ENCODE peak calls at places on chromosome 9, in four cellular contexts. J is H1, N is IMR-90, P is H9. W is an unnamed sample.

GRCh38 chr9:109269839-109270238 is 51.0 kb downstream of the EPB41L4B start:
- DNase-seq in J (no peak), N (no peak), P (no peak), W (no peak)

GRCh38 chr9:108786756-108787663 is 68.8 kb downstream of the ACTL7B start:
- DNase-seq in J (no peak), N (peak), P (no peak), W (peak)

GRCh38 chr9:136531186-136531903 is 14.5 kb downstream of the NOTCH1 start:
- DNase-seq in J (no peak), N (no peak), P (no peak), W (no peak)

GRCh38 chr9:87816041-87816440 is 66.6 kb upstream of the SPATA31E1 start:
- DNase-seq in J (no peak), N (peak), P (no peak), W (no peak)

GRCh38 chr9:111902396-111903147 is 6.0 kb downstream of the UGCG start:
- DNase-seq in J (no peak), N (peak), P (no peak), W (no peak)

GRCh38 chr9:80208662-80209061 is 636.9 kb downstream of the TLE4 start:
- DNase-seq in J (no peak), N (no peak), P (no peak), W (no peak)

GRCh38 chr9:35935261-35935660 is 22.7 kb downstream of the OR2S2 start:
- DNase-seq in J (no peak), N (peak), P (no peak), W (no peak)

GRCh38 chr9:36543916-36544315 is 28.8 kb upstream of the MELK start:
- DNase-seq in J (no peak), N (no peak), P (no peak), W (no peak)

GRCh38 chr9:83441390-83441789 is 96.8 kb downstream of the FRMD3 start:
- DNase-seq in J (no peak), N (no peak), P (no peak), W (no peak)

GRCh38 chr9:99832558-99832864 is 10.8 kb downstream of the NR4A3 start:
- DNase-seq in J (no peak), N (no peak), P (no peak), W (no peak)

GRCh38 chr9:37921168-37921510 is 17.2 kb upstream of the SLC25A51 start:
- DNase-seq in J (no peak), N (no peak), P (no peak), W (no peak)

GRCh38 chr9:105637787-105638395 is 24.4 kb upstream of the TAL2 start:
- DNase-seq in J (no peak), N (peak), P (no peak), W (peak)

GRCh38 chr9:73536403-73536802 is 384.7 kb downstream of the ANXA1 start:
- DNase-seq in J (no peak), N (no peak), P (no peak), W (peak)

GRCh38 chr9:133869674-133870419 is 122.3 kb downstream of the VAV2 start:
- DNase-seq in J (no peak), N (no peak), P (no peak), W (peak)

GRCh38 chr9:98851730-98852462 is 44.4 kb downstream of the GALNT12 start:
- DNase-seq in J (no peak), N (peak), P (no peak), W (peak)

GRCh38 chr9:116555556-116556180 is 131.4 kb upstream of the TRIM32 start:
- DNase-seq in J (no peak), N (no peak), P (no peak), W (no peak)

GRCh38 chr9:111731916-111732315 is 62.8 kb downstream of the SHOC1 start:
- DNase-seq in J (no peak), N (peak), P (no peak), W (no peak)

GRCh38 chr9:87640385-87640795 is 85.5 kb upstream of the CTSL start:
- DNase-seq in J (no peak), N (peak), P (no peak), W (no peak)

GRCh38 chr9:136089697-136090045 is 5.4 kb downstream of the NACC2 start:
- DNase-seq in J (no peak), N (peak), P (no peak), W (no peak)

GRCh38 chr9:133405508-133406009 is 12.3 kb downstream of the REXO4 start:
- DNase-seq in J (no peak), N (peak), P (no peak), W (no peak)

GRCh38 chr9:94894111-94894699 is 167.7 kb downstream of the AOPEP start:
- DNase-seq in J (no peak), N (no peak), P (no peak), W (no peak)

GRCh38 chr9:137435980-137436760 is 5.0 kb downstream of the ENTPD8 start:
- DNase-seq in J (no peak), N (peak), P (no peak), W (no peak)

GRCh38 chr9:99090366-99091130 is 14.4 kb upstream of the TGFBR1 start:
- DNase-seq in J (no peak), N (no peak), P (no peak), W (no peak)

GRCh38 chr9:104856413-104856941 is 71.5 kb downstream of the ABCA1 start:
- DNase-seq in J (no peak), N (peak), P (no peak), W (no peak)

GRCh38 chr9:134265078-134265477 is 61.2 kb upstream of the RXRA start:
- DNase-seq in J (no peak), N (no peak), P (no peak), W (no peak)

GRCh38 chr9:135604437-135605237 is 34.7 kb downstream of the GLT6D1 start:
- DNase-seq in J (no peak), N (no peak), P (peak), W (no peak)

GRCh38 chr9:99239341-99240055 is 17.4 kb downstream of the SEC61B start:
- DNase-seq in J (no peak), N (peak), P (no peak), W (no peak)

GRCh38 chr9:35105126-35105525 is 2.2 kb upstream of the STOML2 start:
- DNase-seq in J (no peak), N (no peak), P (no peak), W (no peak)

GRCh38 chr9:14131353-14132088 is 182.4 kb downstream of the NFIB start:
- DNase-seq in J (no peak), N (no peak), P (no peak), W (no peak)

GRCh38 chr9:89427621-89428221 is 70.2 kb downstream of the SEMA4D start:
- DNase-seq in J (no peak), N (peak), P (no peak), W (no peak)

GRCh38 chr9:72863456-72864094 is 89.3 kb downstream of the ALDH1A1 start:
- DNase-seq in J (no peak), N (no peak), P (no peak), W (peak)

GRCh38 chr9:92507005-92507404 is 24.7 kb upstream of the ASPN start:
- DNase-seq in J (no peak), N (no peak), P (no peak), W (no peak)
- H3K9ac ChIP-seq in J (no peak), N (no peak), P (no peak), W (no peak)

GRCh38 chr9:106890621-106891020 is 27.7 kb downstream of the ZNF462 start:
- DNase-seq in J (no peak), N (no peak), P (no peak), W (no peak)
- H4K5ac ChIP-seq in J (no peak), N (no peak), P (no peak), W (peak)

GRCh38 chr9:127495884-127496555 is 44.7 kb downstream of the LRSAM1 start:
- DNase-seq in J (no peak), N (no peak), P (no peak), W (no peak)

GRCh38 chr9:127491516-127491915 is 40.2 kb downstream of the LRSAM1 start:
- DNase-seq in J (no peak), N (no peak), P (no peak), W (no peak)

GRCh38 chr9:127494304-127494702 is 43.0 kb downstream of the LRSAM1 start:
- DNase-seq in J (no peak), N (no peak), P (no peak), W (no peak)

GRCh38 chr9:127492616-127493015 is 41.3 kb downstream of the LRSAM1 start:
- DNase-seq in J (no peak), N (no peak), P (no peak), W (no peak)

DNA sequence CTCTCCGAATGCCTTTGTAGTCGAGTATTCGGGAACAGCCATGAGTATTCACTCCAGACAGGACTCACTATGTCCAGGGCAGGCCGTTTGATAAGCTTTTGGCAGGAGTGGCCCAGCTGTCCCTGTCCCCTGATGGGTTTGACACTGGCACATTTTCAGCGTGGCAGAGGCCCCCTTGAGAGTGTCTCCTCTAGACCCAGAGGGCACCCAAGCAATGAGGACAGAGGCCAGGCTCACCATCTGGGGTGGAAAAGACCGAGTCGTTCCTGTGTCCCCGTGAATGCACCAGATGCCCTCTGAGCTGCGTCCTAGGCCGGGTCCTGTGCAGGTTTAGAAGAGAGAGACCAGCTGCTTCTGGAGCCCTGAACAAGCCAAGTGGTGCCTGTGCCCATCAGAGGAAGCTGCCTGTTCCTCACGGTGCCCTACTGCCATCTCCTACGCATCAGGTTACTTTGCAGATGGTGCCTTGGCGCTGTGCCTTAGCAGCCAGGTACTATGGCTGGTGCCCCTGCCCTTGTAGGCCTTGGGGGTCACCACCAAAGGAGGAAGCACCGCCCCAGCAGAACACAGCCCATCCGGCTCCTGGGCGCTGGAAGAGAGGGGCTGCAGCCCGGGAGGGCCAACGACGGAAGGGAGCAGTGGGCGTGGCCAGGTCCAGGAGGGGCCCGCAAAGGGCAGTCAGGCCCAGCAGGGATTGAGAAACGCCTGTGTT is 42.4 kb downstream of the LRSAM1 start:
- DNase-seq in J (no peak), N (no peak), P (no peak), W (no peak)
- H2AK5ac ChIP-seq in J (no peak), N (no peak), P (no peak), W (no peak)

DNA sequence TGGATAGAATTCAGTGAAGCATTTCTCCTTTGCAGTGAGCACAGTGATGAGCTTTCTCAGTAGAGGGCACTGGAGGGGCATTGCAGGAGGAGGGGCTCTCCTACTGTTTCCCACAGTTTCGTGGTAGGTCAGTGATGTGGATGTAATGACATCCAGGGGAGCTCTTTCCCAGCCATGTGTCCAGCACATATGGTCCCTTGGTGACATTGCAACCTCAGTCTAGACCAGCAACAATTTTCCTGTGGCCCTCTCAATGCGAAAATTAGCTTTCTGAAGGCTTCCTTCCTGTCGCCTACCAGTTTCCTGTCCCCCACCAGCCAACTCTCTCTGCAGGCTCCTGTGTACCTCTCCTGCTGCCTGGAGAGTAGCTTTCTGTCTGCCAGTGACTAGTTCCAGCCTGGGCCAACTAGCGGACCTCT is 6.9 kb upstream of the PDCL start:
- DNase-seq in J (no peak), N (no peak), P (peak), W (peak)
- H3K9ac ChIP-seq in J (no peak), N (no peak), P (no peak), W (no peak)

GRCh38 chr9:19660019-19660418 is 128.8 kb downstream of the SLC24A2 start:
- DNase-seq in J (no peak), N (no peak), P (no peak), W (no peak)

GRCh38 chr9:19651681-19652080 is 137.2 kb downstream of the SLC24A2 start:
- DNase-seq in J (no peak), N (no peak), P (no peak), W (no peak)

GRCh38 chr9:19662213-19662612 is 126.6 kb downstream of the SLC24A2 start:
- DNase-seq in J (no peak), N (no peak), P (no peak), W (no peak)

GRCh38 chr9:19656704-19657103 is 132.1 kb downstream of the SLC24A2 start:
- DNase-seq in J (no peak), N (no peak), P (no peak), W (no peak)
- H4K5ac ChIP-seq in J (no peak), N (no peak), P (no peak), W (no peak)

DNA sequence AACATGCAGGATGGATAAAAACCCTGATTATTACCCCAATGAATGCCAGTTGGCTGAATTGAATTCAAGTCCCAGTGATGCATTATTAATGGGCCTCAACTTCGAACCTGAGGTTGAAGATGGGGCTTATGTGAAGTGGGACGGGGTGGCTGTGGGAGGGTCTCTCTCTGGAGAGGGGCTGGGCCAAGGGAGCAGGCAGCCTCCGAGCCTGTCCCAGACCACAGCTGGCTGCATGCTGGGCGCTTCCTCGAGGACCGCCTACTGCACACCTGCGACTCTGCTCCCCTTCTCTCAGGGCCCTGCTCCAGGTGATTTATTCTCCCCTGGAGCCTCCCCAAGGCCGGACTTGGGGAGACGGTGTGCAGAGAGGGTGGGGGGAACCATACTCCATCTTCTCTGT is 568.3 kb downstream of the CCDC171 start:
- DNase-seq in J (no peak), N (no peak), P (no peak), W (no peak)
- H2AK5ac ChIP-seq in J (no peak), N (peak), P (no peak), W (no peak)

GRCh38 chr9:27129221-27129620 is 20.2 kb downstream of the TEK start:
- DNase-seq in J (no peak), N (peak), P (no peak), W (no peak)

GRCh38 chr9:27126682-27127081 is 17.7 kb downstream of the TEK start:
- DNase-seq in J (no peak), N (no peak), P (no peak), W (no peak)

GRCh38 chr9:27125936-27126335 is 16.9 kb downstream of the TEK start:
- DNase-seq in J (no peak), N (peak), P (no peak), W (no peak)

GRCh38 chr9:27124151-27124550 is 15.1 kb downstream of the TEK start:
- DNase-seq in J (no peak), N (peak), P (no peak), W (no peak)

GRCh38 chr9:27125030-27125429 is 16.0 kb downstream of the TEK start:
- DNase-seq in J (no peak), N (peak), P (no peak), W (no peak)
- H3K9ac ChIP-seq in J (no peak), N (peak), P (no peak), W (no peak)

GRCh38 chr9:77442436-77442835 is 205.7 kb downstream of the GNA14 start:
- DNase-seq in J (no peak), N (no peak), P (no peak), W (no peak)

GRCh38 chr9:77451507-77451906 is 196.6 kb downstream of the GNA14 start:
- DNase-seq in J (no peak), N (no peak), P (no peak), W (no peak)

GRCh38 chr9:77450093-77450475 is 198.0 kb downstream of the GNA14 start:
- DNase-seq in J (no peak), N (no peak), P (no peak), W (no peak)

GRCh38 chr9:77449177-77450092 is 198.7 kb downstream of the GNA14 start:
- DNase-seq in J (no peak), N (peak), P (no peak), W (no peak)

GRCh38 chr9:77447646-77448045 is 200.5 kb downstream of the GNA14 start:
- DNase-seq in J (no peak), N (no peak), P (no peak), W (no peak)
- H4K5ac ChIP-seq in J (no peak), N (no peak), P (no peak), W (no peak)